ENCODE peak calls at places on chromosomes 1 and 21, in four cellular contexts. C, P, K and S are unnamed samples.

GRCh38 chr1:35707253-35708178 is 11.2 kb downstream of the C1orf216 start:
- DNase-seq in C (no peak), P (peak; percentile 17), K (no peak), S (peak; percentile 16)

GRCh38 chr1:115275216-115275615 is 62.8 kb downstream of the NGF start:
- DNase-seq in C (no peak), P (no peak), K (no peak), S (no peak)

GRCh38 chr21:15054606-15055239 is 10.1 kb downstream of the NRIP1 start:
- DNase-seq in C (no peak), P (no peak), K (no peak), S (no peak)

GRCh38 chr1:108703939-108704338 is 8.8 kb upstream of the FNDC7 start:
- DNase-seq in C (no peak), P (no peak), K (no peak), S (no peak)

GRCh38 chr1:181079920-181080319 is 8.6 kb upstream of the IER5 start:
- DNase-seq in C (no peak), P (no peak), K (no peak), S (no peak)

GRCh38 chr1:20465187-20465586 is 20.8 kb downstream of the CAMK2N1 start:
- DNase-seq in C (no peak), P (no peak), K (no peak), S (no peak)

GRCh38 chr1:21220815-21221214 is 44.1 kb upstream of the EIF4G3 start:
- DNase-seq in C (no peak), P (no peak), K (no peak), S (no peak)

GRCh38 chr1:154490327-154490726 is 11.7 kb upstream of the TDRD10 start:
- DNase-seq in C (no peak), P (no peak), K (no peak), S (no peak)

GRCh38 chr1:182301467-182302198 is 90.0 kb downstream of the GLUL start:
- DNase-seq in C (peak; percentile 25), P (no peak), K (no peak), S (no peak)

GRCh38 chr21:31727181-31727580 is 4.7 kb downstream of the SCAF4 start:
- DNase-seq in C (no peak), P (no peak), K (no peak), S (no peak)

GRCh38 chr1:93171549-93172050 is 8.6 kb downstream of the TMED5 start:
- DNase-seq in C (no peak), P (no peak), K (no peak), S (no peak)

GRCh38 chr1:27690205-27690604 is 18.2 kb upstream of the IFI6 start:
- DNase-seq in C (no peak), P (no peak), K (no peak), S (no peak)

GRCh38 chr1:203170625-203171330 is 4.8 kb downstream of the MYBPH start:
- DNase-seq in C (no peak), P (no peak), K (no peak), S (no peak)

GRCh38 chr1:1118893-1119220 is 3.0 kb upstream of the C1orf159 start:
- DNase-seq in C (no peak), P (no peak), K (no peak), S (peak; percentile 25)

GRCh38 chr1:95340056-95340455 is 106.0 kb downstream of the RWDD3 start:
- DNase-seq in C (no peak), P (no peak), K (no peak), S (no peak)

GRCh38 chr1:233006582-233006981 is 56.2 kb downstream of the NTPCR start:
- DNase-seq in C (no peak), P (no peak), K (no peak), S (no peak)

GRCh38 chr21:42395302-42395701 is 550 bp downstream of the TMPRSS3 start:
- DNase-seq in C (no peak), P (no peak), K (no peak), S (no peak)

GRCh38 chr1:17903386-17903785 is 148.3 kb downstream of the ACTL8 start:
- DNase-seq in C (no peak), P (no peak), K (no peak), S (no peak)

GRCh38 chr1:214678386-214678785 is 75.4 kb downstream of the CENPF start:
- DNase-seq in C (no peak), P (no peak), K (no peak), S (no peak)

GRCh38 chr21:37006243-37006520 is 320 bp upstream of the RIPPLY3 start:
- DNase-seq in C (no peak), P (no peak), K (no peak), S (no peak)

GRCh38 chr1:224747578-224747977 is 131.5 kb downstream of the CNIH3 start:
- DNase-seq in C (no peak), P (no peak), K (no peak), S (no peak)

GRCh38 chr1:241228339-241228738 is 128.7 kb downstream of the RGS7 start:
- DNase-seq in C (no peak), P (no peak), K (no peak), S (no peak)

GRCh38 chr1:148160421-148161251 is 8.6 kb upstream of the NBPF11 start:
- DNase-seq in C (no peak), P (no peak), K (no peak), S (no peak)

GRCh38 chr21:16815228-16815627 is 697.6 kb upstream of the CXADR start:
- DNase-seq in C (no peak), P (no peak), K (no peak), S (no peak)

GRCh38 chr1:235584973-235585372 is 64.6 kb downstream of the GNG4 start:
- DNase-seq in C (no peak), P (no peak), K (no peak), S (no peak)

GRCh38 chr1:161940866-161941591 is 82.6 kb downstream of the OLFML2B start:
- DNase-seq in C (no peak), P (no peak), K (no peak), S (no peak)

GRCh38 chr1:228013322-228014234 is 6.8 kb downstream of the WNT3A start:
- DNase-seq in C (no peak), P (peak; percentile 10), K (peak; percentile 5), S (no peak)

GRCh38 chr21:37196847-37197246 is 70.3 kb downstream of the VPS26C start:
- DNase-seq in C (no peak), P (no peak), K (no peak), S (no peak)

GRCh38 chr1:184160942-184161698 is 109.6 kb downstream of the TSEN15 start:
- DNase-seq in C (no peak), P (peak; percentile 36), K (no peak), S (no peak)

GRCh38 chr21:37047079-37047478 is 25.8 kb downstream of the PIGP start:
- DNase-seq in C (no peak), P (no peak), K (no peak), S (no peak)

GRCh38 chr1:16077430-16078245 is 4.2 kb upstream of the FAM131C start:
- DNase-seq in C (no peak), P (no peak), K (no peak), S (no peak)

GRCh38 chr21:33828083-33828482 is 87.5 kb downstream of the ATP5PO start:
- DNase-seq in C (no peak), P (no peak), K (no peak), S (no peak)

GRCh38 chr1:2194319-2194897 is at the start of gene FAAP20:
- DNase-seq in C (no peak), P (no peak), K (no peak), S (peak; percentile 68)

GRCh38 chr1:227913969-227914791 is 33.6 kb downstream of the WNT9A start:
- DNase-seq in C (no peak), P (no peak), K (no peak), S (no peak)

GRCh38 chr1:54757833-54758232 is 6.5 kb downstream of the PARS2 start:
- DNase-seq in C (no peak), P (no peak), K (no peak), S (no peak)

GRCh38 chr1:100265562-100265930 is 470 bp upstream of the RTCA start:
- DNase-seq in C (no peak), P (no peak), K (no peak), S (no peak)

GRCh38 chr1:15272009-15272781 is 25.2 kb downstream of the FHAD1 start:
- DNase-seq in C (peak; percentile 61), P (peak; percentile 40), K (peak; percentile 58), S (no peak)

GRCh38 chr1:20742671-20743070 is 10.2 kb upstream of the SH2D5 start:
- DNase-seq in C (no peak), P (no peak), K (no peak), S (no peak)

GRCh38 chr1:12149791-12150175 is 17.0 kb upstream of the TNFRSF1B start:
- DNase-seq in C (no peak), P (no peak), K (no peak), S (no peak)
- H3K4me1 ChIP-seq in C (no peaks in the 10 kb centered on the region), P (no peaks in the 10 kb centered on the region), K (peaks cover 2% of the 10 kb centered on the region), S (peaks cover 81% of the 10 kb centered on the region)

GRCh38 chr1:78011050-78011449 is 6.3 kb downstream of the DNAJB4 start:
- DNase-seq in C (no peak), P (no peak), K (no peak), S (no peak)
- H3K4me1 ChIP-seq in C (no peaks in the 10 kb centered on the region), P (peaks cover 5% of the 10 kb centered on the region), K (no peaks in the 10 kb centered on the region), S (peaks cover 5% of the 10 kb centered on the region)

GRCh38 chr1:160167056-160167455 is 15.7 kb downstream of the ATP1A4 start:
- DNase-seq in C (no peak), P (no peak), K (no peak), S (no peak)

GRCh38 chr1:160168609-160169369 is 17.4 kb downstream of the ATP1A4 start:
- DNase-seq in C (no peak), P (no peak), K (no peak), S (no peak)

GRCh38 chr1:160166459-160166858 is 15.1 kb downstream of the ATP1A4 start:
- DNase-seq in C (no peak), P (no peak), K (no peak), S (no peak)

GRCh38 chr1:160167580-160167979 is 16.2 kb downstream of the ATP1A4 start:
- DNase-seq in C (no peak), P (no peak), K (no peak), S (no peak)

DNA sequence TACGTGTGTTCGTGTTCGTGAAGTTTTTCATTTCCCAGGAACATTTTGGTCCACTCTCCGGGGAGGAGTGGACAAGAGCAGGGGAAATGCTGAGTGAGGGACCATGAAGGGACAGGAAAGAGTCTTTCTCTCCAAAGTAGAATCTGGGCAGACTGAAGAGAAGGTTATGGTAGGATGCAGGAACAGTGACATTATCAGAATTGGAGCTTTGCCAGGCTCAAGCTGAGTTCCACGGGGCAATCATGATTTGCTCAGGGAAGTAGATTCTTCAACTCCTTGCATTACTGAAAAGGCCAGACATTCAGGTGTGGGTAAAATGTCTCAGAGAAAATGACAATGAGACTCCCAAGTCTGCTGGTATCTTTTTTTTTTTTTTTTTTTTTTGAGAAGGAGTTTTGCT is 16.6 kb downstream of the ATP1A4 start:
- DNase-seq in C (no peak), P (no peak), K (no peak), S (no peak)
- H3K4me1 ChIP-seq in C (no peaks in the 10 kb centered on the region), P (no peaks in the 10 kb centered on the region), K (no peaks in the 10 kb centered on the region), S (no peaks in the 10 kb centered on the region)

GRCh38 chr1:28751315-28752056 is 14.7 kb downstream of the YTHDF2 start:
- DNase-seq in C (no peak), P (no peak), K (no peak), S (no peak)
- H3K4me1 ChIP-seq in C (no peaks in the 10 kb centered on the region), P (peaks cover 8% of the 10 kb centered on the region), K (peaks cover 26% of the 10 kb centered on the region), S (peaks cover 96% of the 10 kb centered on the region)